ENCODE peak calls at places on chromosomes 11 and 22, in nine cellular contexts. V, J, N, K, X, P, L, H and R are unnamed samples.

GRCh38 chr11:279966-280761 is 2.0 kb downstream of the NLRP6 start:
- DNase-seq in J (peak), H (peak), V (peak), K (peak), X (peak), N (no peak), P (no peak), L (no peak), R (no peak)

GRCh38 chr22:41992496-41992895 is 6.1 kb upstream of the WBP2NL start:
- DNase-seq in J (no peak), H (no peak), N (no peak), P (no peak), K (peak), V (peak), L (no peak), X (no peak), R (no peak)

GRCh38 chr22:28674121-28674563 is 5.5 kb downstream of the TTC28 start:
- DNase-seq in H (no peak), J (peak), V (peak), N (no peak), P (peak), L (no peak), K (no peak), X (no peak), R (peak)

GRCh38 chr11:20762112-20762511 is 92.7 kb downstream of the NELL1 start:
- DNase-seq in X (no peak), K (no peak), H (no peak), N (no peak), L (no peak), J (no peak), V (no peak), P (no peak), R (no peak)

GRCh38 chr22:29030618-29031235 is 30.9 kb downstream of the C22orf31 start:
- DNase-seq in H (peak), V (peak), N (peak), X (peak), J (peak), L (peak), P (peak), K (peak), R (no peak)

GRCh38 chr11:111652184-111652583 is 49.9 kb downstream of the SIK2 start:
- DNase-seq in K (no peak), N (no peak), H (no peak), X (no peak), V (no peak), J (no peak), P (no peak), L (no peak), R (no peak)

GRCh38 chr22:35301370-35301874 is 1.7 kb downstream of the TOM1 start:
- DNase-seq in P (peak), J (peak), X (no peak), V (peak), K (no peak), N (no peak), H (no peak), L (no peak), R (peak)

GRCh38 chr22:37419916-37420655 is 7.2 kb downstream of the ELFN2 start:
- DNase-seq in N (no peak), P (peak), K (no peak), V (peak), L (no peak), J (no peak), H (no peak), X (peak), R (no peak)

DNA sequence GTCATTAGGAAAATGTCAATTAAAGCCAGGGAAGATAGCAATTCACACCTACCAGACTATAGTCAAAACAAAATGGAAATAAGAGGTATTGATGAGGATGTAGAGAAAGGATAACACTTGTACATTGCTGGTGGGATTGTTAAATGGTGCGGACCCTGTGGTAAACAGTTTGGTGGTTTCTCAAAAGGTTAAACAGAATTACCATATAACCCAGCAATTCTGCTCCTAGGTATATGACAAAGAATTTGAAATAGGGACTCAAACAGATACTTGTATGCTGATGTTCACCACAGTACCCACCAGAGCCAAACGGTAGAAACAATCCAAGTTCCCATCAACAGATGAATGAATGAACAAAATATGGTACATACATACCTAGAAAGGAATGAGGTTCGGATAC is 33.0 kb upstream of the TOP3B start:
- DNase-seq in X (no peak), V (no peak), J (no peak), L (no peak), H (no peak), K (no peak), P (no peak), N (no peak), R (no peak)
- TF ChIP-seq CTCF in X (no peak), V (no peak), J (no peak), L (no peak), H (no peak), K (no peak), P (no peak), N (no peak), R (no peak)

GRCh38 chr22:48972979-48973693 is 854.5 kb downstream of the BRD1 start:
- DNase-seq in V (no peak), P (no peak), J (no peak), X (no peak), L (no peak), H (no peak), N (no peak), K (peak), R (no peak)

GRCh38 chr22:48973694-48974041 is 854.0 kb downstream of the BRD1 start:
- DNase-seq in P (no peak), K (peak), H (no peak), J (no peak), L (no peak), N (no peak), X (no peak), V (no peak), R (no peak)

GRCh38 chr22:48968201-48968959 is 859.3 kb downstream of the BRD1 start:
- DNase-seq in J (no peak), N (peak), H (no peak), X (no peak), L (peak), P (no peak), V (no peak), K (peak), R (no peak)
- TF ChIP-seq CTCF in J (no peak), N (peak), H (no peak), X (peak), L (no peak), P (no peak), V (peak), K (no peak), R (peak)

GRCh38 chr11:69861901-69862300 is 42.7 kb upstream of the FGF3 start:
- DNase-seq in P (no peak), K (peak), H (no peak), X (no peak), N (no peak), J (no peak), V (no peak), L (no peak), R (no peak)

GRCh38 chr11:69864589-69864929 is 45.3 kb upstream of the FGF3 start:
- DNase-seq in K (peak), V (no peak), J (no peak), X (no peak), L (no peak), P (no peak), N (no peak), H (no peak), R (no peak)

GRCh38 chr11:69862331-69862761 is 43.1 kb upstream of the FGF3 start:
- DNase-seq in J (no peak), X (no peak), P (no peak), V (no peak), H (no peak), L (no peak), N (no peak), K (peak), R (no peak)

GRCh38 chr11:69863544-69864200 is 44.5 kb upstream of the FGF3 start:
- DNase-seq in L (no peak), K (peak), J (no peak), V (no peak), X (peak), H (no peak), P (no peak), N (no peak), R (no peak)

GRCh38 chr11:69862797-69863543 is 43.8 kb upstream of the FGF3 start:
- DNase-seq in H (no peak), N (no peak), P (no peak), X (no peak), V (no peak), K (peak), J (no peak), L (no peak), R (no peak)
- TF ChIP-seq CTCF in H (no peak), N (no peak), P (no peak), X (no peak), V (no peak), K (no peak), J (no peak), L (no peak), R (no peak)

GRCh38 chr22:38469306-38469781 is 1.4 kb downstream of the KDELR3 start:
- DNase-seq in P (no peak), K (peak), N (no peak), V (no peak), L (no peak), J (no peak), H (no peak), X (peak), R (no peak)

GRCh38 chr22:38467438-38467903 is 425 bp upstream of the KDELR3 start:
- DNase-seq in X (no peak), K (peak), N (no peak), L (no peak), V (no peak), P (no peak), H (no peak), J (no peak), R (no peak)

GRCh38 chr22:38465673-38466490 is 2.0 kb upstream of the KDELR3 start:
- DNase-seq in P (no peak), X (peak), K (no peak), H (peak), L (no peak), N (no peak), V (no peak), J (peak), R (no peak)

GRCh38 chr22:38468761-38469305 is 937 bp downstream of the KDELR3 start:
- DNase-seq in K (peak), J (no peak), X (peak), P (no peak), H (peak), V (no peak), N (no peak), L (no peak), R (no peak)

GRCh38 chr22:38467904-38468760 is at the start of gene KDELR3:
- DNase-seq in K (peak), X (peak), P (peak), J (peak), V (peak), L (peak), H (peak), N (peak), R (no peak)
- TF ChIP-seq CTCF in K (no peak), X (no peak), P (no peak), J (peak), V (no peak), L (no peak), H (no peak), N (peak), R (peak)